ENCODE peak calls at places on chromosomes 13 and 19, in five cellular contexts. D, Q, J, Y and U are unnamed samples.
A peak's percentile ranks its signal among the peaks of the same experiment; 100 is the strongest.

GRCh38 chr13:101242720-101243119 is 173.6 kb downstream of the NALCN start:
- DNase-seq in D (no peak), Q (no peak), J (no peak), Y (no peak), U (no peak)

GRCh38 chr19:40576181-40576584 is 490 bp upstream of the SHKBP1 start:
- DNase-seq in D (no peak), Q (no peak), J (no peak), Y (no peak), U (no peak)

GRCh38 chr19:12000152-12000981 is 35.1 kb downstream of the ZNF433 start:
- DNase-seq in D (no peak), Q (no peak), J (no peak), Y (no peak), U (no peak)

GRCh38 chr13:91017669-91018053 is 329.8 kb upstream of the MIR17HG start:
- DNase-seq in D (peak; percentile 41), Q (no peak), J (no peak), Y (no peak), U (no peak)

GRCh38 chr13:48096670-48097069 is 1.8 kb upstream of the MED4 start:
- DNase-seq in D (no peak), Q (no peak), J (no peak), Y (no peak), U (no peak)

GRCh38 chr13:22812793-22813192 is 368.0 kb upstream of the SGCG start:
- DNase-seq in D (peak; percentile 10), Q (no peak), J (peak; percentile 15), Y (no peak), U (no peak)

GRCh38 chr19:2494447-2495129 is 18.7 kb downstream of the GADD45B start:
- DNase-seq in D (peak; percentile 62), Q (peak; percentile 94), J (peak; percentile 82), Y (no peak), U (no peak)

GRCh38 chr19:17389957-17390664 is 3.9 kb downstream of the CCDC194 start:
- DNase-seq in D (no peak), Q (no peak), J (no peak), Y (no peak), U (no peak)

GRCh38 chr13:23074054-23074805 is 106.5 kb upstream of the SGCG start:
- DNase-seq in D (no peak), Q (no peak), J (no peak), Y (no peak), U (no peak)

GRCh38 chr13:107466326-107466725 is 749.0 kb downstream of the LIG4 start:
- DNase-seq in D (no peak), Q (no peak), J (no peak), Y (no peak), U (no peak)

GRCh38 chr13:91348906-91349435 is 1.5 kb downstream of the MIR17HG start:
- DNase-seq in D (peak; percentile 84), Q (peak; percentile 92), J (peak; percentile 94), Y (peak; percentile 29), U (peak; percentile 98)

GRCh38 chr19:10007811-10008211 is 2.5 kb downstream of the COL5A3 start:
- DNase-seq in D (no peak), Q (peak; percentile 83), J (no peak), Y (peak; percentile 49), U (no peak)

GRCh38 chr13:101474419-101474957 is 22.0 kb downstream of the ITGBL1 start:
- DNase-seq in D (peak; percentile 58), Q (no peak), J (no peak), Y (peak; percentile 43), U (no peak)

GRCh38 chr13:113969311-113969972 is 4.4 kb downstream of the C13orf46 start:
- DNase-seq in D (no peak), Q (peak; percentile 64), J (no peak), Y (no peak), U (no peak)

GRCh38 chr13:89609318-89609717 is 1738.2 kb upstream of the MIR17HG start:
- DNase-seq in D (no peak), Q (no peak), J (no peak), Y (no peak), U (no peak)

GRCh38 chr13:73168226-73168992 is 109.6 kb downstream of the KLF5 start:
- DNase-seq in D (no peak), Q (no peak), J (no peak), Y (no peak), U (no peak)

GRCh38 chr13:32086791-32087441 is 55.3 kb downstream of the FRY start:
- DNase-seq in D (no peak), Q (no peak), J (no peak), Y (no peak), U (no peak)

GRCh38 chr13:27401210-27401609 is 23.2 kb upstream of the GTF3A start:
- DNase-seq in D (no peak), Q (no peak), J (peak; percentile 66), Y (no peak), U (no peak)

GRCh38 chr13:77724092-77724491 is 26.6 kb downstream of the SLAIN1 start:
- DNase-seq in D (no peak), Q (no peak), J (no peak), Y (no peak), U (no peak)

GRCh38 chr13:79810671-79811070 is 329.7 kb downstream of the NDFIP2 start:
- DNase-seq in D (peak; percentile 27), Q (no peak), J (no peak), Y (peak; percentile 32), U (no peak)

GRCh38 chr19:12784871-12785430 is 6.3 kb upstream of the JUNB start:
- DNase-seq in D (peak; percentile 37), Q (no peak), J (no peak), Y (no peak), U (no peak)

GRCh38 chr13:94313321-94313720 is 166.2 kb downstream of the DCT start:
- DNase-seq in D (no peak), Q (no peak), J (no peak), Y (no peak), U (no peak)

GRCh38 chr13:109309625-109310363 is 476.6 kb downstream of the IRS2 start:
- DNase-seq in D (peak; percentile 85), Q (no peak), J (no peak), Y (no peak), U (no peak)

GRCh38 chr13:29457299-29457698 is 138.2 kb downstream of the SLC7A1 start:
- DNase-seq in D (peak; percentile 13), Q (no peak), J (no peak), Y (peak; percentile 72), U (no peak)

GRCh38 chr13:29453657-29454056 is 141.8 kb downstream of the SLC7A1 start:
- DNase-seq in D (no peak), Q (no peak), J (no peak), Y (no peak), U (no peak)

GRCh38 chr13:29456419-29456818 is 139.1 kb downstream of the SLC7A1 start:
- DNase-seq in D (no peak), Q (no peak), J (no peak), Y (no peak), U (no peak)

GRCh38 chr13:29452773-29453574 is 142.5 kb downstream of the SLC7A1 start:
- DNase-seq in D (no peak), Q (no peak), J (no peak), Y (peak; percentile 8), U (no peak)

GRCh38 chr13:29454931-29455481 is 140.5 kb downstream of the SLC7A1 start:
- DNase-seq in D (peak; percentile 24), Q (no peak), J (no peak), Y (peak; percentile 12), U (no peak)
- TF ChIP-seq CTCF in D (no peak), Q (no peak), J (no peak), Y (peak; percentile 43), U (peak; percentile 34)

DNA sequence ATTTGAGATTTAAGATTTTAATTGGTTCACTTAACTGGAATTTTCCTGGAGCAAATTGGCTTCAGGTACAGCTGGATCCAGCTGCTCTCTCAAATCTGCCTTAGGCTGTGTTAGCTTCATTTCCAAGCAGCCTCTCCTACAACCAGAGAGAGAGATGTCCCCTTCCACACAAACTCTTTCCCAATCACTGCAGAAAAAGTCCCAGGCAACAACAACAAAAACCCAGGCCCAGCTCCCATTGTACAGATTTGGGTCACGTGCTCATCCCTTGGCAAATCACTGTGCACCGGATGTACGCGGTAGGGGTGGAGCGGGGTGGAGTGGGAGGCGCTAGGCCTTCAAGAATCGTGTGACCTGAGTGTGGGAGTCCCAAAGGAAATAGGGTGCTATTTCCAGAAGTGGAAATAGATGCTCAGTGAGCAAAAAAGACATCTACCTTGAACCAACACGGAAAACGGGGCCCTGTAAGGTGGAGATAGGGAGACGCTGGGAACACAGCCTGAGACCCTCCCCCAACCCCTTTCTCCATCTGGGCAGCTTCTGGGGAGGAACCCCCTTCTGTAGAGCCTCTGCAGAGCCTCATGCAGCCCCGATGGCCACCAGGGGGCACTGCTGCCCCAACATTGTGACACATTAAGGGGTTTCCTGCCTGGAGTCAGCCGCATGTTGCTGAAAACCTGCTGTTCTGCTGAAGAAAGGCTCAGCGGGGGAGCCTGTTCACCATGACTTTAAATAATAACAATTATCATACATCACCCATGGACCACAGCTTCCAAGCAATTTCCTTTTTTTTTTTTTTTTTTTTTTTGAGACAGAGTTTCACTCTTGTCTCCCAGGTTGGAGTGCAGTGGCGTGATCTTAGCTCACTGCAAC is 25.4 kb downstream of the HPN start:
- DNase-seq in D (peak; percentile 93), Q (peak; percentile 89), J (peak; percentile 91), Y (no peak), U (peak; percentile 95)
- TF ChIP-seq CTCF in D (peak; percentile 93), Q (peak; percentile 69), J (peak; percentile 89), Y (peak; percentile 94), U (peak; percentile 92)

GRCh38 chr19:30228113-30228725 is 144.0 kb upstream of the ZNF536 start:
- DNase-seq in D (no peak), Q (peak; percentile 61), J (peak; percentile 13), Y (no peak), U (no peak)

GRCh38 chr19:30227071-30227621 is 145.0 kb upstream of the ZNF536 start:
- DNase-seq in D (no peak), Q (peak; percentile 55), J (no peak), Y (no peak), U (no peak)

GRCh38 chr19:30228726-30229523 is 143.3 kb upstream of the ZNF536 start:
- DNase-seq in D (peak; percentile 26), Q (peak; percentile 44), J (no peak), Y (no peak), U (no peak)

GRCh38 chr19:30226464-30227070 is 145.6 kb upstream of the ZNF536 start:
- DNase-seq in D (no peak), Q (no peak), J (peak; percentile 25), Y (no peak), U (no peak)

GRCh38 chr19:30227661-30228112 is 144.5 kb upstream of the ZNF536 start:
- DNase-seq in D (peak; percentile 82), Q (peak; percentile 70), J (peak; percentile 57), Y (no peak), U (peak; percentile 89)
- TF ChIP-seq CTCF in D (peak; percentile 72), Q (peak; percentile 63), J (no peak), Y (peak; percentile 31), U (peak; percentile 70)

GRCh38 chr19:50147462-50148423 is 15.3 kb downstream of the IZUMO2 start:
- DNase-seq in D (peak; percentile 96), Q (peak; percentile 93), J (peak; percentile 86), Y (peak; percentile 39), U (peak; percentile 89)
- TF ChIP-seq CTCF in D (peak; percentile 89), Q (no peak), J (no peak), Y (peak; percentile 44), U (peak; percentile 40)

DNA sequence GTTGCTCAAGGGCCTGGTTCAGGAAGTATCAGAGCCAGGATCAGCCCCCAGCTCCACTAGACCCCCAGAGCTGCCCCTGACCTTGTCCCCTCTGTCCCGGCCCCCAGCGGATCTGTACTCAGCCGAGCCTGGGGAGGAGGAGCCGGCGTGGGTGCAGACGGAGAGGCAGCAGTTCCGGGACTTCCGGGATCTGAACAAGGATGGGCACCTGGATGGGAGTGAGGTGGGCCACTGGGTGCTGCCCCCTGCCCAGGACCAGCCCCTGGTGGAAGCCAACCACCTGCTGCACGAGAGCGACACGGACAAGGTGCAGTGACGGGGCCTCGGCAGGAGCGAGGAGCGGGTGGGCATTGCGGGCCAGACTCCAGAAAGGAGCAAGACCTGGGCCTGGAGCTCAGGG is 14.6 kb downstream of the RCN3 start:
- DNase-seq in D (no peak), Q (no peak), J (no peak), Y (no peak), U (no peak)
- TF ChIP-seq CTCF in D (no peak), Q (no peak), J (no peak), Y (no peak), U (no peak)